ENCODE peak calls at places on chromosomes 7 and 10, in seven cellular contexts. R is activated CD4-positive, CD25-positive, alpha-beta regulatory T cell treated with anti-CD3 and anti-CD28 coated beads, Interleukin-2, amount 50 U/mL, for 72 hours; L is neuronal stem cell; G is IMR-90; S is neural crest cell; F is C1 segment of cervical spinal cord; C is GM04504. V is an unnamed sample.

GRCh38 chr10:109207361-109207760 is 716.0 kb downstream of the XPNPEP1 start:
- DNase-seq in R (no peak), S (no peak), G (no peak), C (no peak), F (no peak), L (peak; percentile 18), V (no peak)

GRCh38 chr10:102800601-102801335 is 36.4 kb downstream of the CYP17A1 start:
- DNase-seq in G (no peak), C (no peak), L (no peak), F (no peak), R (no peak), S (no peak), V (no peak)

GRCh38 chr10:43864622-43865021 is 215.9 kb upstream of the ZNF32 start:
- DNase-seq in R (no peak), F (no peak), G (no peak), C (no peak), S (no peak), L (no peak), V (no peak)

GRCh38 chr10:17649836-17650235 is 5.9 kb downstream of the STAM start:
- DNase-seq in F (no peak), L (no peak), G (peak; percentile 87), C (no peak), S (no peak), R (no peak), V (no peak)

GRCh38 chr7:131933890-131934289 is 377.5 kb upstream of the PODXL start:
- DNase-seq in C (no peak), S (no peak), R (no peak), L (no peak), G (no peak), F (no peak), V (no peak)

GRCh38 chr7:13467111-13467547 is 522.3 kb downstream of the ETV1 start:
- DNase-seq in S (no peak), F (no peak), R (no peak), L (peak; percentile 4), C (peak; percentile 1), G (no peak), V (no peak)

GRCh38 chr7:134669845-134670373 is 23.3 kb downstream of the BPGM start:
- DNase-seq in G (peak; percentile 96), S (no peak), R (peak; percentile 49), C (peak; percentile 61), F (no peak), L (no peak), V (peak; percentile 57)

GRCh38 chr7:146557971-146558469 is 441.4 kb downstream of the CNTNAP2 start:
- DNase-seq in G (no peak), F (no peak), S (no peak), L (no peak), C (no peak), R (no peak), V (no peak)

GRCh38 chr7:114660007-114660406 is 245.4 kb downstream of the FOXP2 start:
- DNase-seq in L (no peak), F (no peak), G (no peak), S (no peak), C (no peak), R (no peak), V (no peak)

GRCh38 chr10:122373713-122374112 is 795 bp upstream of the PLEKHA1 start:
- DNase-seq in L (no peak), C (no peak), R (no peak), G (peak; percentile 4), F (peak; percentile 40), S (no peak), V (no peak)